ENCODE peak calls at places on chromosomes 6 and 20, in eight cellular contexts. One of them, this sample, is unnamed.

GRCh38 chr6:153790048-153790447 is 249.0 kb upstream of the OPRM1 start:
- DNase-seq in RWPE1: peak
- DNase-seq in GM06990: no peak
- DNase-seq in astrocyte of the spinal cord: peak
- DNase-seq in fibroblast of lung: peak
- DNase-seq in HCT116: peak
- DNase-seq in nephron progenitor cell: no peak
- DNase-seq in tibial nerve: no peak
- DNase-seq in this sample: no peak

GRCh38 chr6:137641474-137642077 is 147.4 kb upstream of the OLIG3 start:
- DNase-seq in RWPE1: peak
- DNase-seq in GM06990: no peak
- DNase-seq in astrocyte of the spinal cord: peak
- DNase-seq in fibroblast of lung: peak
- DNase-seq in HCT116: peak
- DNase-seq in nephron progenitor cell: peak
- DNase-seq in tibial nerve: peak
- DNase-seq in this sample: peak

GRCh38 chr20:36400901-36401300 is 94.8 kb downstream of the DLGAP4 start:
- DNase-seq in RWPE1: no peak
- DNase-seq in GM06990: no peak
- DNase-seq in astrocyte of the spinal cord: no peak
- DNase-seq in fibroblast of lung: no peak
- DNase-seq in HCT116: no peak
- DNase-seq in nephron progenitor cell: no peak
- DNase-seq in tibial nerve: no peak
- DNase-seq in this sample: no peak

GRCh38 chr6:138468320-138469015 is 30.8 kb downstream of the NHSL1 start:
- DNase-seq in RWPE1: peak
- DNase-seq in GM06990: no peak
- DNase-seq in astrocyte of the spinal cord: peak
- DNase-seq in fibroblast of lung: peak
- DNase-seq in HCT116: peak
- DNase-seq in nephron progenitor cell: no peak
- DNase-seq in tibial nerve: no peak
- DNase-seq in this sample: no peak

GRCh38 chr6:122501475-122501874 is 29.9 kb upstream of the SERINC1 start:
- DNase-seq in RWPE1: no peak
- DNase-seq in GM06990: no peak
- DNase-seq in astrocyte of the spinal cord: no peak
- DNase-seq in fibroblast of lung: no peak
- DNase-seq in HCT116: no peak
- DNase-seq in nephron progenitor cell: no peak
- DNase-seq in tibial nerve: no peak
- DNase-seq in this sample: no peak

GRCh38 chr6:151229401-151230276 is 10.1 kb upstream of the AKAP12 start:
- DNase-seq in RWPE1: no peak
- DNase-seq in GM06990: no peak
- DNase-seq in astrocyte of the spinal cord: no peak
- DNase-seq in fibroblast of lung: no peak
- DNase-seq in HCT116: no peak
- DNase-seq in nephron progenitor cell: no peak
- DNase-seq in tibial nerve: no peak
- DNase-seq in this sample: no peak

GRCh38 chr6:35634316-35634715 is 54.4 kb downstream of the FKBP5 start:
- DNase-seq in RWPE1: no peak
- DNase-seq in GM06990: no peak
- DNase-seq in astrocyte of the spinal cord: no peak
- DNase-seq in fibroblast of lung: peak
- DNase-seq in HCT116: no peak
- DNase-seq in nephron progenitor cell: no peak
- DNase-seq in tibial nerve: no peak
- DNase-seq in this sample: no peak

GRCh38 chr20:18984238-18985200 is 170.9 kb downstream of the SCP2D1 start:
- DNase-seq in RWPE1: no peak
- DNase-seq in GM06990: no peak
- DNase-seq in astrocyte of the spinal cord: no peak
- DNase-seq in fibroblast of lung: no peak
- DNase-seq in HCT116: no peak
- DNase-seq in nephron progenitor cell: peak
- DNase-seq in tibial nerve: no peak
- DNase-seq in this sample: no peak

GRCh38 chr6:167750956-167751358 is 75.8 kb upstream of the AFDN start:
- DNase-seq in RWPE1: peak
- DNase-seq in GM06990: no peak
- DNase-seq in astrocyte of the spinal cord: no peak
- DNase-seq in fibroblast of lung: no peak
- DNase-seq in HCT116: peak
- DNase-seq in nephron progenitor cell: no peak
- DNase-seq in tibial nerve: no peak
- DNase-seq in this sample: no peak

GRCh38 chr6:145866449-145867401 is 52.1 kb upstream of the FBXO30 start:
- DNase-seq in RWPE1: no peak
- DNase-seq in GM06990: peak
- DNase-seq in astrocyte of the spinal cord: no peak
- DNase-seq in fibroblast of lung: no peak
- DNase-seq in HCT116: no peak
- DNase-seq in nephron progenitor cell: no peak
- DNase-seq in tibial nerve: no peak
- DNase-seq in this sample: no peak

GRCh38 chr6:34514593-34515472 is 41.3 kb downstream of the SPDEF start:
- DNase-seq in RWPE1: no peak
- DNase-seq in GM06990: no peak
- DNase-seq in astrocyte of the spinal cord: peak
- DNase-seq in fibroblast of lung: peak
- DNase-seq in HCT116: no peak
- DNase-seq in nephron progenitor cell: peak
- DNase-seq in tibial nerve: no peak
- DNase-seq in this sample: no peak

GRCh38 chr6:108561742-108562502 is 1.2 kb downstream of the FOXO3 start:
- DNase-seq in RWPE1: peak
- DNase-seq in GM06990: peak
- DNase-seq in astrocyte of the spinal cord: peak
- DNase-seq in fibroblast of lung: no peak
- DNase-seq in HCT116: no peak
- DNase-seq in nephron progenitor cell: peak
- DNase-seq in tibial nerve: no peak
- DNase-seq in this sample: no peak

GRCh38 chr6:155894262-155894661 is 438.6 kb upstream of the NOX3 start:
- DNase-seq in RWPE1: no peak
- DNase-seq in GM06990: no peak
- DNase-seq in astrocyte of the spinal cord: no peak
- DNase-seq in fibroblast of lung: no peak
- DNase-seq in HCT116: no peak
- DNase-seq in nephron progenitor cell: no peak
- DNase-seq in tibial nerve: no peak
- DNase-seq in this sample: no peak

GRCh38 chr6:164023535-164023934 is 609.0 kb downstream of the QKI start:
- DNase-seq in RWPE1: no peak
- DNase-seq in GM06990: no peak
- DNase-seq in astrocyte of the spinal cord: no peak
- DNase-seq in fibroblast of lung: no peak
- DNase-seq in HCT116: no peak
- DNase-seq in nephron progenitor cell: no peak
- DNase-seq in tibial nerve: no peak
- DNase-seq in this sample: no peak

GRCh38 chr6:31861919-31862343 is 690 bp downstream of the NEU1 start:
- DNase-seq in RWPE1: no peak
- DNase-seq in GM06990: no peak
- DNase-seq in astrocyte of the spinal cord: no peak
- DNase-seq in fibroblast of lung: no peak
- DNase-seq in HCT116: no peak
- DNase-seq in nephron progenitor cell: no peak
- DNase-seq in tibial nerve: no peak
- DNase-seq in this sample: no peak

GRCh38 chr20:62143118-62143975 is at the start of the genes PSMA7 and SS18L1:
- DNase-seq in RWPE1: peak
- DNase-seq in GM06990: peak
- DNase-seq in astrocyte of the spinal cord: peak
- DNase-seq in fibroblast of lung: peak
- DNase-seq in HCT116: peak
- DNase-seq in nephron progenitor cell: peak
- DNase-seq in tibial nerve: peak
- DNase-seq in this sample: peak

GRCh38 chr20:47795214-47795667 is 10.0 kb upstream of the SULF2 start:
- DNase-seq in RWPE1: peak
- DNase-seq in GM06990: no peak
- DNase-seq in astrocyte of the spinal cord: peak
- DNase-seq in fibroblast of lung: no peak
- DNase-seq in HCT116: no peak
- DNase-seq in nephron progenitor cell: no peak
- DNase-seq in tibial nerve: no peak
- DNase-seq in this sample: no peak

GRCh38 chr6:166309977-166310376 is 1.8 kb upstream of the PRR18 start:
- DNase-seq in RWPE1: no peak
- DNase-seq in GM06990: no peak
- DNase-seq in astrocyte of the spinal cord: no peak
- DNase-seq in fibroblast of lung: no peak
- DNase-seq in HCT116: no peak
- DNase-seq in nephron progenitor cell: no peak
- DNase-seq in tibial nerve: no peak
- DNase-seq in this sample: no peak

GRCh38 chr6:41182069-41183034 is 18.6 kb downstream of the TREML2 start:
- DNase-seq in RWPE1: peak
- DNase-seq in GM06990: no peak
- DNase-seq in astrocyte of the spinal cord: peak
- DNase-seq in fibroblast of lung: peak
- DNase-seq in HCT116: peak
- DNase-seq in nephron progenitor cell: peak
- DNase-seq in tibial nerve: no peak
- DNase-seq in this sample: peak

GRCh38 chr6:134875367-134875766 is 74.5 kb downstream of the ALDH8A1 start:
- DNase-seq in RWPE1: no peak
- DNase-seq in GM06990: no peak
- DNase-seq in astrocyte of the spinal cord: peak
- DNase-seq in fibroblast of lung: peak
- DNase-seq in HCT116: no peak
- DNase-seq in nephron progenitor cell: no peak
- DNase-seq in tibial nerve: no peak
- DNase-seq in this sample: no peak

GRCh38 chr6:52208612-52209011 is 22.4 kb downstream of the IL17A start:
- DNase-seq in RWPE1: no peak
- DNase-seq in GM06990: no peak
- DNase-seq in astrocyte of the spinal cord: no peak
- DNase-seq in fibroblast of lung: no peak
- DNase-seq in HCT116: no peak
- DNase-seq in nephron progenitor cell: no peak
- DNase-seq in tibial nerve: no peak
- DNase-seq in this sample: no peak

GRCh38 chr6:52201493-52201892 is 15.3 kb downstream of the IL17A start:
- DNase-seq in RWPE1: no peak
- DNase-seq in GM06990: no peak
- DNase-seq in astrocyte of the spinal cord: no peak
- DNase-seq in fibroblast of lung: no peak
- DNase-seq in HCT116: no peak
- DNase-seq in nephron progenitor cell: no peak
- DNase-seq in tibial nerve: no peak
- DNase-seq in this sample: no peak

GRCh38 chr6:52209672-52210626 is 23.8 kb downstream of the IL17A start:
- DNase-seq in RWPE1: no peak
- DNase-seq in GM06990: peak
- DNase-seq in astrocyte of the spinal cord: no peak
- DNase-seq in fibroblast of lung: no peak
- DNase-seq in HCT116: no peak
- DNase-seq in nephron progenitor cell: no peak
- DNase-seq in tibial nerve: no peak
- DNase-seq in this sample: no peak

GRCh38 chr6:52207066-52207465 is 20.9 kb downstream of the IL17A start:
- DNase-seq in RWPE1: no peak
- DNase-seq in GM06990: no peak
- DNase-seq in astrocyte of the spinal cord: no peak
- DNase-seq in fibroblast of lung: no peak
- DNase-seq in HCT116: no peak
- DNase-seq in nephron progenitor cell: no peak
- DNase-seq in tibial nerve: no peak
- DNase-seq in this sample: no peak
- TF ChIP-seq CTCF in RWPE1: no peak
- TF ChIP-seq CTCF in GM06990: peak
- TF ChIP-seq CTCF in astrocyte of the spinal cord: no peak
- TF ChIP-seq CTCF in fibroblast of lung: no peak
- TF ChIP-seq CTCF in HCT116: peak
- TF ChIP-seq CTCF in nephron progenitor cell: no peak
- TF ChIP-seq CTCF in tibial nerve: no peak
- TF ChIP-seq CTCF in this sample: no peak

GRCh38 chr6:61886608-61887259 is 399.3 kb downstream of the KHDRBS2 start:
- DNase-seq in RWPE1: no peak
- DNase-seq in GM06990: no peak
- DNase-seq in astrocyte of the spinal cord: no peak
- DNase-seq in fibroblast of lung: no peak
- DNase-seq in HCT116: no peak
- DNase-seq in nephron progenitor cell: no peak
- DNase-seq in tibial nerve: no peak
- DNase-seq in this sample: no peak
- TF ChIP-seq CTCF in RWPE1: peak
- TF ChIP-seq CTCF in GM06990: no peak
- TF ChIP-seq CTCF in astrocyte of the spinal cord: no peak
- TF ChIP-seq CTCF in fibroblast of lung: no peak
- TF ChIP-seq CTCF in HCT116: no peak
- TF ChIP-seq CTCF in nephron progenitor cell: peak
- TF ChIP-seq CTCF in tibial nerve: no peak
- TF ChIP-seq CTCF in this sample: peak

DNA sequence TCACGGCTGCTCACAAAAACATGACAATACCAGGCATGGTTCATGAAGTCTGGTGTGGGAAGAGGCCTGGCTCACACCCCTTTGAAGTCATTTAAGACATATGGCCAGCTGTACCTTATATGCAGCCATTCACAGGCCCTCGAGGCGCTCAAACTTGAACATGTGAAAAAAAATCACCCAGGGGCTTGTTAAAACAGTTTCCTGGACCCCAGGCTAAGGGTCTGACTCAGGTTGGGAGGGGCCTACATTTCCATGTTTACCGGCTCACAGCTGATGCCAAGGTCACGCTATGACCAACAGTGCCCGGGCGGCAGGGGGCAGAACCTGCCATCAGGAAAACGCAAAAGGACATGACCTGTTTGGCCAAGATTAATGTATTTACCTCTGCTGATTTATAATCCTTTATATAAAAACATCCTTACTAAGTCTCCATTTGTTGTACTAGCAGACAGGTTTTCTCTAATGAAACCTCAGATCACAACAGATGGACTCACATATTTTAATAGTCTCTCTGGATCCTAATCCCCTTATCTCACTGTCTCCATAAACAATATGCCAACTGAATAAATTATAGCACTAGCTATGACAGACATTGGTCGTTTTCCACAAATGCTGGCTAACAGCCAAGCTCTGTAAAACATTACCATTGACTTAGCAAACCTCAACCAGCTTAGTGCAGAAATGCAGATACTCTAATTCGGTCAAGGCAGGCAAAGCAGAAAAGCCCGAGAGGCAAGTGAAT is 19.9 kb downstream of the EZR start:
- DNase-seq in RWPE1: no peak
- DNase-seq in GM06990: no peak
- DNase-seq in astrocyte of the spinal cord: peak
- DNase-seq in fibroblast of lung: peak
- DNase-seq in HCT116: no peak
- DNase-seq in nephron progenitor cell: no peak
- DNase-seq in tibial nerve: no peak
- DNase-seq in this sample: no peak
- TF ChIP-seq CTCF in RWPE1: no peak
- TF ChIP-seq CTCF in GM06990: no peak
- TF ChIP-seq CTCF in astrocyte of the spinal cord: peak
- TF ChIP-seq CTCF in fibroblast of lung: no peak
- TF ChIP-seq CTCF in HCT116: peak
- TF ChIP-seq CTCF in nephron progenitor cell: no peak
- TF ChIP-seq CTCF in tibial nerve: no peak
- TF ChIP-seq CTCF in this sample: no peak

GRCh38 chr20:50278684-50279531 is 88.3 kb downstream of the CEBPB start:
- DNase-seq in RWPE1: peak
- DNase-seq in GM06990: no peak
- DNase-seq in astrocyte of the spinal cord: no peak
- DNase-seq in fibroblast of lung: peak
- DNase-seq in HCT116: peak
- DNase-seq in nephron progenitor cell: no peak
- DNase-seq in tibial nerve: peak
- DNase-seq in this sample: no peak
- TF ChIP-seq CTCF in RWPE1: no peak
- TF ChIP-seq CTCF in GM06990: no peak
- TF ChIP-seq CTCF in astrocyte of the spinal cord: no peak
- TF ChIP-seq CTCF in fibroblast of lung: peak
- TF ChIP-seq CTCF in HCT116: peak
- TF ChIP-seq CTCF in nephron progenitor cell: no peak
- TF ChIP-seq CTCF in tibial nerve: no peak
- TF ChIP-seq CTCF in this sample: no peak